ENCODE peak calls at places on chromosomes 5 and 9, in four cellular contexts. B, X, O and V are unnamed samples.

GRCh38 chr9:77598510-77598909 is 49.6 kb downstream of the GNA14 start:
- DNase-seq in B (no peak), X (no peak), O (no peak), V (no peak)

GRCh38 chr9:86660146-86660545 is 287.2 kb downstream of the GAS1 start:
- DNase-seq in B (no peak), X (no peak), O (no peak), V (no peak)

GRCh38 chr9:130745210-130745800 is 51.7 kb downstream of the EXOSC2 start:
- DNase-seq in B (no peak), X (no peak), O (no peak), V (no peak)

GRCh38 chr9:14768561-14769234 is 46.2 kb upstream of the CER1 start:
- DNase-seq in B (no peak), X (peak; percentile 53), O (no peak), V (no peak)

GRCh38 chr5:137268646-137269045 is 230.5 kb downstream of the SPOCK1 start:
- DNase-seq in B (no peak), X (no peak), O (no peak), V (no peak)

GRCh38 chr5:157113007-157113406 is 4.2 kb upstream of the HAVCR2 start:
- DNase-seq in B (no peak), X (no peak), O (no peak), V (peak; percentile 86)

GRCh38 chr9:5178126-5178805 is 7.2 kb downstream of the INSL6 start:
- DNase-seq in B (no peak), X (no peak), O (no peak), V (no peak)

GRCh38 chr5:62328772-62329491 is 22.9 kb downstream of the KIF2A start:
- DNase-seq in B (no peak), X (no peak), O (no peak), V (no peak)

GRCh38 chr9:5230554-5230953 is 665 bp upstream of the INSL4 start:
- DNase-seq in B (no peak), X (no peak), O (no peak), V (no peak)

GRCh38 chr9:114836769-114837168 is 30.9 kb upstream of the TNFSF15 start:
- DNase-seq in B (no peak), X (no peak), O (no peak), V (no peak)

GRCh38 chr9:70832487-70832886 is 288.9 kb downstream of the TRPM3 start:
- DNase-seq in B (no peak), X (no peak), O (no peak), V (no peak)

GRCh38 chr9:93645149-93645889 is 68.9 kb downstream of the PHF2 start:
- DNase-seq in B (peak; percentile 53), X (no peak), O (peak; percentile 10), V (peak; percentile 29)

GRCh38 chr5:180128671-180129261 is 57.2 kb upstream of the RNF130 start:
- DNase-seq in B (peak; percentile 46), X (no peak), O (peak; percentile 5), V (no peak)

GRCh38 chr5:133611357-133612020 is 852 bp downstream of the FSTL4 start:
- DNase-seq in B (peak; percentile 70), X (no peak), O (no peak), V (no peak)

GRCh38 chr5:1293416-1293996 is 1.4 kb downstream of the TERT start:
- DNase-seq in B (peak; percentile 46), X (no peak), O (peak; percentile 13), V (no peak)

GRCh38 chr5:76709762-76710161 is 6.2 kb upstream of the F2R start:
- DNase-seq in B (no peak), X (no peak), O (no peak), V (no peak)

GRCh38 chr5:39755986-39756385 is 331.2 kb upstream of the DAB2 start:
- DNase-seq in B (no peak), X (no peak), O (no peak), V (no peak)

GRCh38 chr5:43565043-43565442 is 8.2 kb upstream of the PAIP1 start:
- DNase-seq in B (no peak), X (no peak), O (no peak), V (no peak)

GRCh38 chr5:156896545-156896944 is 46.5 kb downstream of the PPP1R2B start:
- DNase-seq in B (no peak), X (no peak), O (no peak), V (no peak)

GRCh38 chr5:67377651-67378050 is 181.1 kb upstream of the CD180 start:
- DNase-seq in B (no peak), X (no peak), O (no peak), V (no peak)

GRCh38 chr9:93114169-93114983 is 18.4 kb downstream of the CARD19 start:
- DNase-seq in B (peak; percentile 56), X (no peak), O (no peak), V (peak; percentile 65)

GRCh38 chr5:113825143-113825542 is 311.6 kb downstream of the YTHDC2 start:
- DNase-seq in B (no peak), X (no peak), O (no peak), V (no peak)

GRCh38 chr9:38065369-38066075 is 3.5 kb downstream of the SHB start:
- DNase-seq in B (no peak), X (peak; percentile 87), O (no peak), V (no peak)

GRCh38 chr9:109320338-109320733 is 523 bp downstream of the EPB41L4B start:
- DNase-seq in B (peak; percentile 77), X (peak; percentile 38), O (no peak), V (no peak)

DNA sequence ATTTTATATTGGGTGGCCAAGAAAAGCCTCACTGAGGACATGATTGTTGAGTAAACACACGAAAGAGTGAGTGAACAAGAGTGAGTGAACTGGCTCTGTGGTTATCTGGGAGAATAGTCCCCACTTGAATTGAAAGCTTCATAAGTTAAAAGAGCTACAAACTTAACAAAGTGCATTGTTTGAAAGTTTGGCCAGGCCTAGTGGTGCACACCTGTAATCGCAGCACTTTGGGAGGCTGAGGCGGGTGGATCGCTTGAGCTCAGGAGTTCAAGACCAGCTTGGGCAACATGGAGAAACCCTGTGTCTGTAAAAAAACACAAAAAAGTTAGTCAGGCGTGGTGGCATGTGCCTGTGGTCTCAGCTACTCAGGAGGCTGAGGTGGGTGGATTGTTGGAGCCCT is 26.9 kb downstream of the SMC2 start:
- DNase-seq in B (no peak), X (no peak), O (no peak), V (no peak)
- TF ChIP-seq CTCF in B (no peak), X (no peak), O (no peak), V (no peak)

GRCh38 chr5:108074626-108075025 is 307.3 kb downstream of the FBXL17 start:
- DNase-seq in B (no peak), X (no peak), O (no peak), V (no peak)
- TF ChIP-seq CTCF in B (no peak), X (no peak), O (no peak), V (no peak)

GRCh38 chr5:150258126-150258525 is 31.4 kb downstream of the CAMK2A start:
- DNase-seq in B (no peak), X (peak; percentile 23), O (no peak), V (no peak)
- TF ChIP-seq CTCF in B (no peak), X (no peak), O (no peak), V (no peak)

DNA sequence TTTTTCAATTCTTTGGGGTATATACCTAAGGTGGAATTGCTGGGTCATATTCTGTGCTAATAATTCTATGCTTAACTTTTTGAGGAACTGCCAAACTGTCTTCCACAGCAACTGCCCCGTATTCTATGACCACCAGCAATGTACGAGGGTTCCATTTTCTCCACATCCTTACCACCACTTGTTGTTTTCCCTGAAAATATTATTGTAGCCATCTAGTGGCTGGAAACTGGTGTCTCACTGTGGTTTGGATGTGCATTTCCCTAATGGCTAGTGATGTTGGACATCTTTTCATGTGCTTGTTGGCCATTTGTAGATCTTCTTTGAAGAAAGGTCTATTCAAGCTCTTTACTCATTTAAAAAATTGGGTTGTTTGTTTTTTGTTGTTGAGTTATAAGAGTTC is 30.7 kb downstream of the MSX2 start:
- DNase-seq in B (no peak), X (no peak), O (no peak), V (no peak)
- TF ChIP-seq CTCF in B (no peak), X (no peak), O (no peak), V (no peak)

GRCh38 chr5:72651109-72651508 is 143.9 kb upstream of the ZNF366 start:
- DNase-seq in B (no peak), X (no peak), O (no peak), V (no peak)
- TF ChIP-seq CTCF in B (no peak), X (no peak), O (no peak), V (no peak)